ENCODE peak calls at places on chromosomes 12 and 14, in four cellular contexts. One of them, this sample, is unnamed.

GRCh38 chr14:50944647-50945413 is 547 bp upstream of the PYGL start:
- DNase-seq in H1: no peak
- DNase-seq in K562: no peak
- DNase-seq in HCT116: peak
- DNase-seq in this sample: no peak

GRCh38 chr12:132460571-132460970 is 29.4 kb upstream of the FBRSL1 start:
- DNase-seq in HCT116: no peak
- DNase-seq in K562: peak
- DNase-seq in H1: no peak
- DNase-seq in this sample: no peak

GRCh38 chr12:120814903-120815429 is 89.2 kb downstream of the SPPL3 start:
- DNase-seq in H1: no peak
- DNase-seq in HCT116: no peak
- DNase-seq in K562: no peak
- DNase-seq in this sample: no peak

GRCh38 chr14:52313903-52314481 is at the start of gene PTGER2:
- DNase-seq in HCT116: peak
- DNase-seq in H1: no peak
- DNase-seq in K562: peak
- DNase-seq in this sample: no peak

GRCh38 chr14:78598046-78598652 is 428.0 kb downstream of the NRXN3 start:
- DNase-seq in H1: peak
- DNase-seq in K562: peak
- DNase-seq in HCT116: peak
- DNase-seq in this sample: no peak

GRCh38 chr12:64127811-64128210 is 94.3 kb downstream of the KICS2 start:
- DNase-seq in HCT116: no peak
- DNase-seq in H1: no peak
- DNase-seq in K562: no peak
- DNase-seq in this sample: no peak

GRCh38 chr12:51639361-51639760 is 48.3 kb downstream of the SCN8A start:
- DNase-seq in K562: no peak
- DNase-seq in H1: no peak
- DNase-seq in HCT116: no peak
- DNase-seq in this sample: no peak

GRCh38 chr12:54658306-54659264 is 10.4 kb upstream of the DCD start:
- DNase-seq in K562: peak
- DNase-seq in H1: peak
- DNase-seq in HCT116: peak
- DNase-seq in this sample: no peak

GRCh38 chr12:108063192-108063591 is 65.9 kb upstream of the WSCD2 start:
- DNase-seq in K562: peak
- DNase-seq in HCT116: peak
- DNase-seq in H1: no peak
- DNase-seq in this sample: no peak

GRCh38 chr12:69527506-69528272 is 57.5 kb downstream of the FRS2 start:
- DNase-seq in HCT116: no peak
- DNase-seq in H1: no peak
- DNase-seq in K562: no peak
- DNase-seq in this sample: no peak

GRCh38 chr14:60723218-60724079 is 702 bp downstream of the SIX4 start:
- DNase-seq in HCT116: no peak
- DNase-seq in H1: no peak
- DNase-seq in K562: peak
- DNase-seq in this sample: no peak

GRCh38 chr14:60724080-60724618 is at the start of gene SIX4:
- DNase-seq in HCT116: peak
- DNase-seq in K562: peak
- DNase-seq in H1: peak
- DNase-seq in this sample: no peak

GRCh38 chr14:60721331-60722162 is 2.6 kb downstream of the SIX4 start:
- DNase-seq in HCT116: peak
- DNase-seq in H1: no peak
- DNase-seq in K562: peak
- DNase-seq in this sample: no peak

GRCh38 chr14:60722163-60722835 is 1.9 kb downstream of the SIX4 start:
- DNase-seq in HCT116: no peak
- DNase-seq in K562: peak
- DNase-seq in H1: no peak
- DNase-seq in this sample: no peak

DNA sequence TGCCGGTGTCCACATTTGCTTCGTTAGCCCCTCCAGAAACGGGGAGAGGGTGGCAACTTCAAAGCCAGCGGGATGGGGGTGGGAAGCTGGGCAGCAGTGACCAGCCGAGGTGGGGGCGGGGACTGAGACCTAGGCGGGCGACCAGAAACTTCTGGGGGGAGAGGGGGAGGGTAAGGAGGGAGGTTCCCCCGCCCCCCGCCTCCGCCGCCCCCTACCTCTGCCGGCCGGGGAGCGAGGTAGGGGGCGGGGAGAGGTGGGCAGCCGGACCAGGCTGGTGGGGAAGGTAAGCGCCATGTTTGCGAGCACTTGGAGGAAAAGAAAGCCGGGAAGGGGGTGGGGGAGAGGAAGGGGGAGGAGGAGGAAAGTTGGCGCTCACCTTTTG is 1.3 kb downstream of the SIX4 start:
- DNase-seq in K562: peak
- DNase-seq in H1: no peak
- DNase-seq in HCT116: no peak
- DNase-seq in this sample: no peak
- TF ChIP-seq EGR1 in K562: peak
- TF ChIP-seq EGR1 in H1: no peak
- TF ChIP-seq EGR1 in HCT116: peak
- TF ChIP-seq EGR1 in this sample: no peak

DNA sequence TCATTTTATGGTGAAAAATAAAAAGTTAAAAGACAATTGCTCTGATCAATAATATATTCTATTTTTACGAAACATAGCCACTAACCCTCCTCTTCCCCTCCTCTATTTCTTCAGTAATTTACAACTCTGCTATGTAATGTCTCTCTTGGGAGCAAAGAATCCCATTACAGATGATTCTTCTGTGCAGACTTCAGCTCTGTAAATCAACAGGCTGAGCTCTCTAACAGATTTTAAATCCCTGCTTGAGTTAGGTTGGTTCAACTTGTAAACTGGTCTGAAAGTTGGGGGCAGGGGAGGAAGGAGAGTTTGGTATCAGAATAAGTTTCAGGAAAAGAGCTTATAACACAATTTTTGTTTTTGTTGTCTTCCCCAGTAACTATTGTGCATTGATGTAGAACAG is 151.0 kb downstream of the SLC25A21 start:
- DNase-seq in H1: no peak
- DNase-seq in HCT116: no peak
- DNase-seq in K562: no peak
- DNase-seq in this sample: no peak
- TF ChIP-seq EGR1 in H1: no peak
- TF ChIP-seq EGR1 in HCT116: no peak
- TF ChIP-seq EGR1 in K562: no peak
- TF ChIP-seq EGR1 in this sample: no peak

GRCh38 chr14:99237288-99237687 is 34.7 kb downstream of the BCL11B start:
- DNase-seq in H1: no peak
- DNase-seq in HCT116: no peak
- DNase-seq in K562: no peak
- DNase-seq in this sample: no peak
- TF ChIP-seq EGR1 in H1: no peak
- TF ChIP-seq EGR1 in HCT116: no peak
- TF ChIP-seq EGR1 in K562: no peak
- TF ChIP-seq EGR1 in this sample: no peak

GRCh38 chr12:6468283-6468575 is 2.2 kb downstream of the VAMP1 start:
- DNase-seq in K562: no peak
- DNase-seq in H1: no peak
- DNase-seq in HCT116: no peak
- DNase-seq in this sample: no peak
- TF ChIP-seq EGR1 in K562: no peak
- TF ChIP-seq EGR1 in H1: no peak
- TF ChIP-seq EGR1 in HCT116: no peak
- TF ChIP-seq EGR1 in this sample: no peak

GRCh38 chr14:53536446-53536845 is 383.3 kb upstream of the DDHD1 start:
- DNase-seq in K562: no peak
- DNase-seq in HCT116: no peak
- DNase-seq in H1: no peak
- DNase-seq in this sample: no peak
- TF ChIP-seq EGR1 in K562: no peak
- TF ChIP-seq EGR1 in HCT116: no peak
- TF ChIP-seq EGR1 in H1: no peak
- TF ChIP-seq EGR1 in this sample: no peak

DNA sequence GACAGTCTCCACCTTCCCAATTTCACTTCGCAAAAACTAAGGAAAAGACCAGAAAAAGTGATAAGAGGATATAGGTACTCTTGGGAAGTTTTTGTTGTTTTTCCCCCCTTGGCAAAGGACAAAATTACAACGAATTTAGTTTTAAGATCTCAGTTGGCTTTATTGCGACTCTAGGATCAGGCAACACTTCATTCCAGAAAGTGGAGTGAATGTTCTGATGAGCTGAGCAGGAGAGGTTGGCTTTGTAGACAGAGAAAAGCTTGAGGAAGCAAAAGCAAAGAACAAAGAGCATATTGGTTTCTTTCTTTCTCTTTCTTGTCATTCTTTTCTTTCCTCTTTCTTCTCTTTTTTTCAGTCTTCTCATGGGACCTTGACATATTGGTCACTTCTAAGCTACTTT is 640 bp upstream of the ZFYVE1 start:
- DNase-seq in H1: no peak
- DNase-seq in K562: no peak
- DNase-seq in HCT116: no peak
- DNase-seq in this sample: no peak
- TF ChIP-seq EGR1 in H1: no peak
- TF ChIP-seq EGR1 in K562: no peak
- TF ChIP-seq EGR1 in HCT116: no peak
- TF ChIP-seq EGR1 in this sample: no peak

DNA sequence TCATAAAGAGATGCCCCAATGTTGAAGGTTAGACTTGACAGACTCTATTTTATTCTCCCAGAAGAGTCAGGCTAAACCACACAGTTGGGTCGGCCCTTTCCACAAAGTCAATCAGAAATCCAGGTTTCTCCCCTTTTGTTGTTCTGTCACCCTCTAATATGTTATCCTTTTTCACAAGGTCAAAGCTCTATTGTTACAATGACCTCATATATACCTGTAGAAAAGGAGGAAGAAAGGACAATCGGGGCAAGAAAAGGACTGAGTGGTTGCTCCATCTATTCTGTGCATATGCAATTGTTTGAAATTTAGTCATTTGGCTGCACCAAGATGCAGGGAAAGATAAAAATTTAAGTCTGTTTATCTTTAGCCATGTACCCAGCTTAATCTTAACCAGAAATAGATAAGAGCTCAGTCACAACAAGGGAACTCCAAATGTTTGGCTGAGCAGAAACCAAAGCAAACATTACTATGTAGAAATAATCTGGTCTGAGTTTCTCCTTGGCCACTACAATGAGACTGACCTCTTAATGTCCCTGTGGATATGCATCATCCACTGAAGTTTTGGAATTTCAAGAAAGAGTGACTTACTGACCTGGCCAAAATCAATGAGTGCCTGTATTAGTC is 503.7 kb downstream of the GALC start:
- DNase-seq in K562: no peak
- DNase-seq in H1: no peak
- DNase-seq in HCT116: no peak
- DNase-seq in this sample: no peak
- TF ChIP-seq EGR1 in K562: no peak
- TF ChIP-seq EGR1 in H1: no peak
- TF ChIP-seq EGR1 in HCT116: no peak
- TF ChIP-seq EGR1 in this sample: no peak

DNA sequence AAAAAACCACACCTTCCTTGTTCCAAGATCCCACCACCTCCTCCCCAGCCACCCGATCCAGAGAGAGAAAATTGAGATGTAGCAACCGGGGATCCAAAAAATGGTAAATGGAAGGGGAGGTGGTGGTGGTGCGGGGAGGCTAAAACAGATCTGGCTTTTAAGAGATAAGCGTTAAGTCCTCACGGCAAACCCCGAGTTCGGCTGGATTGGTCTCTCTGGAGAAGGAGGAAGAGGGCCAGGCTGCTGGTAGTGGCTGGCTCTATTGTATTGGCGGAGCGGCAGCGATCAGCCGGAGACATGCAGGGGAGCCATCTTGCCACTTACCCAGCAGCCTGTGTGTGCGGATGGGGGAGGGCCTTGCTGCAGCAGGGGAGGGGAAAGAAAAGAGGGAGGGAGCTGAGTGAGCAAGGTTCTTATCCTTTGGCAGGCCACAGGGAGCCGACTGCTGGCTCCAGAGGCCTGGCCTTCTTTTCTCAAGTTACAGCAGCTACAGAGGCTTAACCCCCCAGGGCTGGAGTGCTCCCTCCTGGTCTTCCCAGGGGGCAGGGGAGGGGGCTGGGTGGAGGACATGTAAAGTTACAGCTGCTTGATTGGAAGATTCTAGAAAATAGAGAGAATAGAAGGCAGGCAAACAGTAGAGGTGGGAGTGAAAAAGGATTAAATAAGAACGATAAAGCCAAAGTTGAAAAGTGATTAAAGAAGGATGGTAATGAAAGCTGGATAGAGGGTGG is 14.1 kb upstream of the CDH24 start:
- DNase-seq in H1: peak
- DNase-seq in HCT116: no peak
- DNase-seq in K562: peak
- DNase-seq in this sample: peak
- TF ChIP-seq EGR1 in H1: peak
- TF ChIP-seq EGR1 in HCT116: no peak
- TF ChIP-seq EGR1 in K562: peak
- TF ChIP-seq EGR1 in this sample: no peak